ENCODE peak calls at places on chromosomes 16 and 17, in six cellular contexts. I is iPS-NIHi11, C is activated T-cell treated with anti-CD3 and anti-CD28 coated beads for 24 hours, K is stomach, G is cardiac fibroblast, N is HEK293T. Q is an unnamed sample.

GRCh38 chr17:64282753-64283080 is 19.7 kb upstream of the TEX2 start:
- DNase-seq in N (no peak), C (no peak), I (no peak), K (no peak), G (no peak), Q (no peak)

GRCh38 chr16:65410801-65411200 is 288.9 kb upstream of the CDH11 start:
- DNase-seq in K (no peak), N (no peak), C (no peak), G (peak; percentile 2), I (no peak), Q (no peak)

GRCh38 chr17:20920813-20921199 is 122.0 kb downstream of the USP22 start:
- DNase-seq in K (no peak), G (peak; percentile 77), I (no peak), C (no peak), N (no peak), Q (no peak)

GRCh38 chr17:45409659-45410076 is 23.0 kb downstream of the ARHGAP27 start:
- DNase-seq in N (no peak), I (no peak), K (no peak), C (no peak), G (no peak), Q (no peak)

GRCh38 chr17:1182831-1183578 is 3.2 kb upstream of the ABR start:
- DNase-seq in I (no peak), G (no peak), C (no peak), K (no peak), N (no peak), Q (no peak)

GRCh38 chr17:31371511-31372097 is 19.9 kb upstream of the RAB11FIP4 start:
- DNase-seq in N (no peak), K (no peak), C (no peak), I (no peak), G (peak; percentile 62), Q (no peak)

GRCh38 chr16:20676867-20677266 is 20.6 kb downstream of the ACSM1 start:
- DNase-seq in G (no peak), K (no peak), N (no peak), I (no peak), C (no peak), Q (no peak)

GRCh38 chr17:40069751-40070643 is 7.2 kb downstream of the THRA start:
- DNase-seq in G (peak; percentile 58), C (no peak), I (no peak), N (no peak), K (peak; percentile 78), Q (peak; percentile 68)

GRCh38 chr16:66322174-66322573 is 44.3 kb upstream of the CDH5 start:
- DNase-seq in N (no peak), K (no peak), C (no peak), I (no peak), G (no peak), Q (no peak)

GRCh38 chr17:50687200-50688066 is 20.3 kb downstream of the ANKRD40 start:
- DNase-seq in N (no peak), I (peak; percentile 52), C (no peak), G (no peak), K (no peak), Q (no peak)

GRCh38 chr17:75036643-75037268 is 10.0 kb downstream of the ATP5PD start:
- DNase-seq in G (peak; percentile 95), C (peak; percentile 73), N (peak; percentile 60), K (peak; percentile 85), I (no peak), Q (peak; percentile 54)

GRCh38 chr16:10256855-10257641 is 74.8 kb upstream of the GRIN2A start:
- DNase-seq in N (peak; percentile 75), I (peak; percentile 86), C (peak; percentile 15), G (peak; percentile 25), K (peak; percentile 50), Q (peak; percentile 32)

GRCh38 chr17:48352630-48353029 is 77.4 kb downstream of the SKAP1 start:
- DNase-seq in I (no peak), G (peak; percentile 28), C (no peak), N (no peak), K (no peak), Q (no peak)

GRCh38 chr17:50511058-50511457 is 2.8 kb downstream of the MYCBPAP start:
- DNase-seq in K (no peak), C (peak; percentile 41), I (no peak), G (peak; percentile 45), N (no peak), Q (no peak)

GRCh38 chr17:77323413-77324171 is 182.8 kb downstream of the SEC14L1 start:
- DNase-seq in I (no peak), C (no peak), N (peak; percentile 12), G (peak; percentile 74), K (peak; percentile 38), Q (no peak)

GRCh38 chr17:71237903-71238538 is 882.8 kb upstream of the SOX9 start:
- DNase-seq in C (no peak), N (peak; percentile 28), G (peak; percentile 46), I (no peak), K (no peak), Q (no peak)

GRCh38 chr17:27471321-27472269 is 15.3 kb downstream of the KSR1 start:
- DNase-seq in K (no peak), G (peak; percentile 39), I (no peak), N (no peak), C (peak; percentile 82), Q (no peak)

GRCh38 chr17:35744830-35745229 is 8.2 kb downstream of the GAS2L2 start:
- DNase-seq in G (no peak), I (no peak), C (no peak), N (no peak), K (no peak), Q (no peak)

GRCh38 chr16:51114369-51114768 is 36.7 kb downstream of the SALL1 start:
- DNase-seq in K (no peak), I (peak; percentile 44), G (no peak), C (no peak), N (no peak), Q (no peak)

GRCh38 chr16:70653809-70654771 is 7.7 kb downstream of the IL34 start:
- DNase-seq in G (peak; percentile 91), C (peak; percentile 77), K (peak; percentile 77), N (peak; percentile 76), I (peak; percentile 74), Q (peak; percentile 84)

GRCh38 chr16:55001931-55002330 is 71.3 kb downstream of the IRX5 start:
- DNase-seq in N (no peak), G (peak; percentile 63), I (no peak), K (no peak), C (no peak), Q (no peak)

GRCh38 chr17:31680126-31680525 is 178.9 kb downstream of the COPRS start:
- DNase-seq in K (no peak), C (peak; percentile 11), I (no peak), G (no peak), N (no peak), Q (no peak)

GRCh38 chr16:85329059-85329812 is 217.0 kb upstream of the CIBAR2 start:
- DNase-seq in C (no peak), I (no peak), N (peak; percentile 28), K (peak; percentile 56), G (no peak), Q (no peak)

GRCh38 chr17:77129568-77130301 is 11.0 kb upstream of the SEC14L1 start:
- DNase-seq in K (no peak), G (no peak), C (no peak), N (no peak), I (no peak), Q (no peak)

GRCh38 chr17:74362811-74363498 is 1.3 kb upstream of the BTBD17 start:
- DNase-seq in N (no peak), G (no peak), I (no peak), K (no peak), C (no peak), Q (no peak)

GRCh38 chr16:10741844-10742243 is 1.8 kb upstream of the NUBP1 start:
- DNase-seq in G (no peak), K (peak; percentile 61), C (no peak), I (no peak), N (no peak), Q (peak; percentile 54)